ENCODE peak calls at places on chromosomes 13 and 19, in four cellular contexts. L is NCI-H82, U is posterior cingulate gyrus, V is GM04504. N is an unnamed sample.

GRCh38 chr13:37657134-37657533 is 58.6 kb upstream of the POSTN start:
- DNase-seq in L (no peak), V (no peak), U (no peak), N (no peak)

GRCh38 chr13:35727881-35728280 is 251.4 kb upstream of the MAB21L1 start:
- DNase-seq in L (peak; percentile 74), V (no peak), U (no peak), N (no peak)

GRCh38 chr13:59422646-59423045 is 741.1 kb downstream of the DIAPH3 start:
- DNase-seq in L (no peak), U (no peak), V (no peak), N (no peak)

GRCh38 chr19:28554321-28555091 is 658.4 kb downstream of the UQCRFS1 start:
- DNase-seq in V (no peak), U (no peak), L (no peak), N (no peak)

GRCh38 chr13:28479005-28479404 is 15.9 kb downstream of the FLT1 start:
- DNase-seq in V (no peak), U (no peak), L (no peak), N (no peak)

GRCh38 chr13:79604752-79605151 is 123.8 kb downstream of the NDFIP2 start:
- DNase-seq in V (no peak), L (no peak), U (no peak), N (no peak)

GRCh38 chr19:16070366-16070990 is 5.8 kb upstream of the TPM4 start:
- DNase-seq in V (no peak), U (no peak), L (no peak), N (no peak)

GRCh38 chr13:40060318-40061007 is 405.0 kb downstream of the COG6 start:
- DNase-seq in U (no peak), V (peak; percentile 84), L (peak; percentile 45), N (peak; percentile 72)

GRCh38 chr13:111281751-111282311 is 38.6 kb upstream of the TEX29 start:
- DNase-seq in U (no peak), V (no peak), L (peak; percentile 54), N (no peak)

GRCh38 chr13:75870397-75870801 is 234.3 kb downstream of the LMO7 start:
- DNase-seq in L (peak; percentile 54), U (no peak), V (no peak), N (no peak)

GRCh38 chr13:24168392-24168750 is 7.9 kb downstream of the SPATA13 start:
- DNase-seq in L (no peak), V (no peak), U (no peak), N (no peak)

GRCh38 chr13:112722433-112723250 is 32.8 kb downstream of the ATP11A start:
- DNase-seq in V (no peak), U (no peak), L (no peak), N (no peak)

GRCh38 chr19:35363001-35363590 is 4.8 kb downstream of the FFAR3 start:
- DNase-seq in U (no peak), V (no peak), L (no peak), N (no peak)

GRCh38 chr19:2529473-2529918 is 53.6 kb downstream of the GADD45B start:
- DNase-seq in U (no peak), V (peak; percentile 98), L (no peak), N (no peak)

GRCh38 chr13:106796280-106797047 is 228.5 kb upstream of the ARGLU1 start:
- DNase-seq in V (no peak), L (no peak), U (no peak), N (no peak)

GRCh38 chr19:40806385-40807146 is 7.6 kb downstream of the EGLN2 start:
- DNase-seq in V (peak; percentile 86), L (peak; percentile 71), U (peak; percentile 86), N (peak; percentile 97)

GRCh38 chr13:43185206-43185605 is 161.8 kb downstream of the DNAJC15 start:
- DNase-seq in L (peak; percentile 97), U (no peak), V (no peak), N (no peak)

GRCh38 chr13:100544866-100545683 is 43.5 kb downstream of the GGACT start:
- DNase-seq in L (no peak), U (no peak), V (no peak), N (no peak)

GRCh38 chr19:15075801-15076200 is 6.2 kb upstream of the OR1I1 start:
- DNase-seq in V (no peak), U (no peak), L (no peak), N (no peak)

GRCh38 chr19:7679017-7679720 is 1.5 kb upstream of the TRAPPC5 start:
- DNase-seq in V (no peak), L (peak; percentile 87), U (peak; percentile 30), N (peak; percentile 70)

GRCh38 chr13:39148513-39148961 is 110.3 kb downstream of the NHLRC3 start:
- DNase-seq in V (peak; percentile 48), U (no peak), L (peak; percentile 38), N (no peak)

GRCh38 chr13:76387561-76387960 is 498.6 kb downstream of the KCTD12 start:
- DNase-seq in V (no peak), L (no peak), U (no peak), N (no peak)

GRCh38 chr19:18388328-18389094 is 2.6 kb downstream of the GDF15 start:
- DNase-seq in L (peak; percentile 93), V (no peak), U (peak; percentile 73), N (peak; percentile 92)

GRCh38 chr19:16168465-16169081 is 4.8 kb downstream of the CIB3 start:
- DNase-seq in L (peak; percentile 32), V (no peak), U (no peak), N (no peak)

GRCh38 chr13:70457474-70457873 is 349.2 kb upstream of the KLHL1 start:
- DNase-seq in V (no peak), L (no peak), U (no peak), N (no peak)

GRCh38 chr19:17156947-17157302 is 58.2 kb upstream of the USE1 start:
- DNase-seq in V (no peak), L (no peak), U (no peak), N (no peak)

GRCh38 chr13:33976965-33977364 is 159.0 kb downstream of the RFC3 start:
- DNase-seq in L (no peak), U (no peak), V (no peak), N (no peak)

GRCh38 chr13:19062019-19062646 is 119.5 kb downstream of the TUBA3C start:
- DNase-seq in U (no peak), L (no peak), V (no peak), N (no peak)